ENCODE peak calls at places on chromosomes 1 and 21, in seven cellular contexts. H is BE2C, A is SK-N-SH, K is A549, T is HFFc6, B is progenitor cell of endocrine pancreas, W is upper lobe of left lung. F is an unnamed sample.

GRCh38 chr1:26378088-26378878 is 5.7 kb upstream of the ZNF683 start:
- DNase-seq in H (no peak), A (no peak), K (peak), T (peak), B (no peak), W (peak), F (peak)

GRCh38 chr21:34924194-34924593 is 124.9 kb downstream of the RUNX1 start:
- DNase-seq in H (no peak), A (no peak), K (no peak), T (no peak), B (no peak), W (no peak), F (no peak)

GRCh38 chr1:21294266-21295058 is 4.2 kb upstream of the ECE1 start:
- DNase-seq in H (no peak), A (no peak), K (no peak), T (no peak), B (no peak), W (peak), F (peak)

GRCh38 chr1:95039360-95040031 is 33.3 kb downstream of the ALG14 start:
- DNase-seq in H (no peak), A (no peak), K (no peak), T (no peak), B (no peak), W (no peak), F (no peak)

GRCh38 chr21:36491191-36491916 is 11.4 kb upstream of the CLDN14 start:
- DNase-seq in H (no peak), A (no peak), K (no peak), T (no peak), B (no peak), W (no peak), F (no peak)

GRCh38 chr1:224623743-224624333 is 7.7 kb downstream of the CNIH3 start:
- DNase-seq in H (no peak), A (no peak), K (no peak), T (peak), B (no peak), W (peak), F (no peak)

GRCh38 chr21:42505090-42505726 is 8.4 kb upstream of the SLC37A1 start:
- DNase-seq in H (no peak), A (no peak), K (no peak), T (no peak), B (no peak), W (no peak), F (no peak)

GRCh38 chr1:213605732-213606131 is 382.0 kb upstream of the PROX1 start:
- DNase-seq in H (no peak), A (no peak), K (no peak), T (no peak), B (no peak), W (no peak), F (no peak)

GRCh38 chr1:3237570-3237969 is 168.6 kb downstream of the PRDM16 start:
- DNase-seq in H (no peak), A (no peak), K (no peak), T (no peak), B (no peak), W (peak), F (no peak)

GRCh38 chr21:31594726-31595125 is 64.8 kb upstream of the SOD1 start:
- DNase-seq in H (no peak), A (no peak), K (no peak), T (no peak), B (no peak), W (no peak), F (no peak)

GRCh38 chr1:87869563-87869962 is 540.9 kb downstream of the LMO4 start:
- DNase-seq in H (no peak), A (no peak), K (peak), T (peak), B (no peak), W (no peak), F (no peak)

GRCh38 chr1:170114916-170115315 is 30.8 kb upstream of the NTMT2 start:
- DNase-seq in H (no peak), A (no peak), K (no peak), T (peak), B (no peak), W (no peak), F (no peak)

GRCh38 chr1:89939059-89939570 is 55.8 kb upstream of the ZNF326 start:
- DNase-seq in H (no peak), A (no peak), K (no peak), T (no peak), B (no peak), W (no peak), F (no peak)

GRCh38 chr21:42674351-42674940 is 21.0 kb downstream of the PDE9A start:
- DNase-seq in H (peak), A (peak), K (no peak), T (no peak), B (no peak), W (no peak), F (no peak)

GRCh38 chr1:155002479-155003226 is at the start of gene ZBTB7B:
- DNase-seq in H (no peak), A (no peak), K (peak), T (no peak), B (no peak), W (peak), F (no peak)

GRCh38 chr1:232519186-232519585 is 110.7 kb downstream of the SIPA1L2 start:
- DNase-seq in H (peak), A (no peak), K (no peak), T (no peak), B (no peak), W (no peak), F (no peak)

GRCh38 chr1:214453109-214453722 is 98.2 kb downstream of the PTPN14 start:
- DNase-seq in H (no peak), A (no peak), K (no peak), T (peak), B (no peak), W (no peak), F (no peak)

GRCh38 chr1:41418868-41419583 is 57.8 kb downstream of the FOXO6 start:
- DNase-seq in H (peak), A (no peak), K (peak), T (peak), B (no peak), W (peak), F (no peak)

GRCh38 chr1:44242761-44243160 is 29.5 kb downstream of the DMAP1 start:
- DNase-seq in H (no peak), A (no peak), K (no peak), T (no peak), B (no peak), W (no peak), F (no peak)

GRCh38 chr1:119298687-119299086 is 69.9 kb upstream of the HAO2 start:
- DNase-seq in H (no peak), A (no peak), K (no peak), T (no peak), B (no peak), W (no peak), F (no peak)

GRCh38 chr1:237482777-237483176 is 407.9 kb downstream of the ZP4 start:
- DNase-seq in H (no peak), A (no peak), K (no peak), T (no peak), B (no peak), W (no peak), F (no peak)

GRCh38 chr1:37945743-37946702 is 830 bp downstream of the INPP5B start:
- DNase-seq in H (no peak), A (peak), K (peak), T (peak), B (no peak), W (peak), F (no peak)

GRCh38 chr1:217534566-217534965 is 96.3 kb downstream of the GPATCH2 start:
- DNase-seq in H (no peak), A (no peak), K (no peak), T (no peak), B (no peak), W (no peak), F (no peak)

GRCh38 chr1:234698624-234699023 is 88.6 kb upstream of the IRF2BP2 start:
- DNase-seq in H (no peak), A (no peak), K (no peak), T (no peak), B (no peak), W (no peak), F (no peak)

GRCh38 chr1:44554706-44555105 is 119.6 kb downstream of the TMEM53 start:
- DNase-seq in H (no peak), A (no peak), K (no peak), T (no peak), B (no peak), W (no peak), F (no peak)

DNA sequence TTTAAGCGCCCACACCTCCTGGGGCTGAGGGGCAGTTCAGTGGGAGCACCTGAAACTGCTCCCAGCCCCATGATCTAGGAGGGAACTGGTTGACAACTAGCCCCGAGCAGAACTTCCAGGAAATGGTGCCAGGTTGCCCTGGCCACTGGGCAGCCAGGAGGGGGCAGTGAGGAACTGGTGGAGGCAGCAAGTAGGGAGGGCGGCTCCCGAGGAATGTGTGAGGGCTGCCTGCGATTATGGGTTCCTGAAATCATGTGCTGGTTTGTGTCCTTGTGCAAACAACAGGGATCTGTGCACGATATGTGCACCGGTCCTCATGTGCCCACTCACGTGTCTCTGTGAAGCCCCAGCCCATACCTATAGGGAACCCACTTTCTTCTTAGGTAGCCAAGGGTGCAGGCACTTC is 9.9 kb downstream of the GPR3 start:
- DNase-seq in H (no peak), A (peak), K (peak), T (peak), B (no peak), W (peak), F (no peak)
- TF ChIP-seq CTCF in H (peak), A (peak), K (peak), T (peak), B (peak), W (peak), F (no peak)

DNA sequence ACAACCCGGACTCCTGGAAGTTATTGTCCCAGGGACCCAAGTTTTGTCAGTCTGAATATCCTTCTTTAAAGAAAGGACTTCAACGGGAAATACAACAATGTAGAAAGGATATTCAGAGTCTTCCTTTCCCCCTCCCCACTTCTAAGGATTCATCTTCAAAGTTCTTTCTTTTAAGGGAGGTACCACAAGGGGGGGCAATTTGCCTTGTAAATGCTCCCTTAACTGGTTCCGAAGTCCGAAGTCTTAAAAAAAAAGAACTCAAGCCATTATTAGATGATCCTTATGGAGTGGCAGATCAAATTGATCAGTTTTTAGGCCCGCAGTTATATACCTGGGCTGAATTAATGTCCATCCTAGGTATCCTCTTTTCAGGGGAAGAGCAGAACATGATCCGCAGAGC is 47.0 kb downstream of the SERINC2 start:
- DNase-seq in H (no peak), A (no peak), K (no peak), T (no peak), B (no peak), W (no peak), F (no peak)
- TF ChIP-seq CTCF in H (peak), A (peak), K (no peak), T (peak), B (peak), W (no peak), F (no peak)

GRCh38 chr1:62245201-62245600 is 50.6 kb downstream of the L1TD1 start:
- DNase-seq in H (no peak), A (no peak), K (no peak), T (no peak), B (no peak), W (no peak), F (no peak)
- TF ChIP-seq CTCF in H (no peak), A (no peak), K (no peak), T (no peak), B (no peak), W (no peak), F (no peak)

GRCh38 chr1:8992936-8993687 is 33.1 kb downstream of the SLC2A7 start:
- DNase-seq in H (no peak), A (no peak), K (no peak), T (no peak), B (no peak), W (no peak), F (no peak)
- TF ChIP-seq CTCF in H (peak), A (peak), K (no peak), T (peak), B (peak), W (no peak), F (no peak)

DNA sequence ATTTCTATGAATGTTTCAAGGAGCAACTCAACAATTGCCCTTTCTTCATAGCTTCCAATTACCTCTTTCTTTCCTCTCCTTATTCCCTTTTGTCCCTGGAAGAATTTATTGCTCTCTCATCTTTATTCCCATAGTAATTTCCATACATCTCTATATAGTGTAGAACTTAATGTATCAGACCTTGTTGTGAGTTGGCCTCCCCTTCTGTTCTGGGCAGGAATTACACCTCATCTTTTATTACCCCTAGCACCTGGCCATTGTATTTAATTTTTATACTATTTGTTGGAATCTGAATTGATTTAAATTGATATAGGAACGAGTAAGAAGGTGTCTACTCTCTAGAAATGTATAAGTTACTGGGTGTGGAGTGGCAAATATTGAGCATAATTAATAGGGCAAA is 114.5 kb downstream of the CACHD1 start:
- DNase-seq in H (no peak), A (no peak), K (no peak), T (no peak), B (no peak), W (no peak), F (no peak)
- TF ChIP-seq CTCF in H (peak), A (peak), K (no peak), T (peak), B (no peak), W (no peak), F (no peak)

GRCh38 chr1:85612704-85613361 is 32.3 kb downstream of the CCN1 start:
- DNase-seq in H (no peak), A (no peak), K (peak), T (peak), B (no peak), W (peak), F (no peak)
- TF ChIP-seq CTCF in H (peak), A (peak), K (peak), T (peak), B (peak), W (no peak), F (no peak)

GRCh38 chr1:198788561-198789064 is 149.8 kb downstream of the PTPRC start:
- DNase-seq in H (peak), A (peak), K (no peak), T (no peak), B (no peak), W (peak), F (no peak)
- TF ChIP-seq CTCF in H (peak), A (peak), K (no peak), T (peak), B (peak), W (no peak), F (no peak)

DNA sequence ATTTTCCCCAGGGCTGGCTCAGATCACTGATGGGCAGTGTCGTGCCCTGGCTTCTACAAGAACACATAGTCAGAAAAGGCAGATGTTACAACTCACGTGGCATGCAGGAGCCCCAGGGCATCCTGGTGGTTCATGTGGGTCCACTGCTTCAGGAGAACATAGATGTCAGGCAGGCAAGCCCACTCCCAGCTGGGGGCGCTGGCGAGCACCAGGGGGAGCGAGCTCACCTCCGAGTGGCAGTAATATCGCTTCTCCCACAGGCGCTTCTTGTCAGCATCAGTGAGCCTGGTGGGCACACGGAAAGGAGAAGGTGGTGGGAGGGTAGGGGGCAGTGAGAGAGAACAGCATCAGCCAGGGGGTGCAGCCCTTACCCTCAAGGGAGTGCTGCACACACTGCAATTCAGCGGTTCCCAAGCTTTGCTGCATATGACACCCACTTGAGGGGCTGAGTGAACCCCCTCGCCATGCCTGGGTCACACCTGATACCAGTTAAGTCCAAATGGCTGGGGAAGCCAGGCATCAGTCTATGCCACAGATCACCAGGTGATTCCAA is 34.3 kb upstream of the PPP1R15B start:
- DNase-seq in H (peak), A (peak), K (peak), T (peak), B (peak), W (no peak), F (no peak)
- TF ChIP-seq CTCF in H (peak), A (peak), K (no peak), T (peak), B (peak), W (no peak), F (no peak)

GRCh38 chr1:159089184-159089791 is 12.7 kb upstream of the AIM2 start:
- DNase-seq in H (no peak), A (no peak), K (peak), T (no peak), B (no peak), W (no peak), F (no peak)
- TF ChIP-seq CTCF in H (peak), A (peak), K (peak), T (peak), B (peak), W (peak), F (no peak)

GRCh38 chr1:23796466-23797271 is 3.9 kb downstream of the GALE start:
- DNase-seq in H (no peak), A (no peak), K (no peak), T (no peak), B (no peak), W (no peak), F (no peak)
- TF ChIP-seq CTCF in H (no peak), A (no peak), K (peak), T (no peak), B (peak), W (no peak), F (no peak)